ENCODE peak calls at places on chromosomes 4 and X, in nine cellular contexts. Y is trophoblast cell, R is mesenchymal stem cell, C is PC-3, H is hepatocyte, L is A549, K is DND-41, W is IMR-90, A is neural progenitor cell. X is an unnamed sample. For H3K4me1, the result is how much of the 10 kb centered on the place peaks cover.

GRCh38 chr4:95285797-95286196 is 263.0 kb downstream of the UNC5C start:
- DNase-seq in L (no peak), Y (no peak), A (no peak), H (no peak), R (no peak), K (no peak), W (no peak), C (no peak), X (no peak)

GRCh38 chr4:150080335-150080734 is 2.1 kb downstream of the DCLK2 start:
- DNase-seq in R (peak), H (no peak), Y (peak), L (no peak), A (no peak), K (no peak), C (no peak), W (peak), X (no peak)

GRCh38 chr4:125739760-125740159 is 425.0 kb downstream of the FAT4 start:
- DNase-seq in A (no peak), Y (no peak), R (peak), W (peak), C (no peak), L (no peak), K (no peak), H (no peak), X (peak)

GRCh38 chr4:165874799-165875371 is 1.8 kb downstream of the TLL1 start:
- DNase-seq in C (peak), Y (peak), H (peak), W (no peak), L (peak), A (peak), R (peak), K (no peak), X (no peak)

GRCh38 chrX:51893931-51894696 is 691 bp downstream of the MAGED1 start:
- DNase-seq in W (peak), R (peak), C (peak), L (peak), K (peak), Y (no peak), H (peak), A (peak), X (no peak)

GRCh38 chr4:146124023-146124680 is 51.4 kb upstream of the LSM6 start:
- DNase-seq in L (no peak), C (no peak), R (no peak), H (no peak), K (no peak), A (peak), W (peak), Y (no peak), X (no peak)

GRCh38 chr4:25235401-25235800 is 1.6 kb downstream of the PI4K2B start:
- DNase-seq in Y (no peak), A (no peak), L (no peak), R (no peak), W (no peak), C (no peak), K (no peak), H (no peak), X (no peak)

GRCh38 chrX:132023117-132023895 is at the start of gene STK26:
- DNase-seq in R (peak), C (peak), K (peak), W (no peak), H (peak), L (peak), Y (peak), A (peak), X (peak)

GRCh38 chr4:79176351-79176750 is 149.5 kb downstream of the NAA11 start:
- DNase-seq in R (no peak), A (no peak), W (no peak), Y (no peak), H (no peak), L (no peak), K (no peak), C (no peak), X (no peak)

GRCh38 chrX:130825509-130825908 is 77.5 kb downstream of the ENOX2 start:
- DNase-seq in Y (no peak), H (no peak), W (no peak), K (no peak), L (no peak), C (no peak), R (no peak), A (no peak), X (no peak)

GRCh38 chrX:53594354-53594753 is 92.2 kb downstream of the HUWE1 start:
- DNase-seq in C (no peak), A (no peak), R (peak), H (no peak), W (peak), Y (no peak), K (no peak), L (no peak), X (peak)

GRCh38 chrX:68570598-68570997 is 71.7 kb downstream of the YIPF6 start:
- DNase-seq in K (no peak), C (peak), L (no peak), A (no peak), W (no peak), R (no peak), Y (no peak), H (no peak), X (no peak)

GRCh38 chrX:41381685-41382084 is 47.7 kb downstream of the DDX3X start:
- DNase-seq in Y (peak), C (peak), W (peak), A (peak), H (peak), K (no peak), L (peak), R (peak), X (peak)

GRCh38 chr4:152172146-152172545 is 363.7 kb downstream of the FBXW7 start:
- DNase-seq in H (no peak), Y (no peak), K (no peak), W (no peak), C (no peak), L (no peak), A (no peak), R (no peak), X (no peak)

GRCh38 chrX:150696836-150697235 is 3.6 kb downstream of the MTMR1 start:
- DNase-seq in C (no peak), W (no peak), R (no peak), K (peak), A (no peak), Y (no peak), H (no peak), L (no peak), X (no peak)

GRCh38 chr4:67167849-67168248 is 377.5 kb downstream of the CENPC start:
- DNase-seq in A (no peak), R (no peak), H (no peak), L (no peak), K (no peak), C (no peak), W (no peak), Y (no peak), X (no peak)

GRCh38 chr4:140609548-140610425 is 41.0 kb upstream of the UCP1 start:
- DNase-seq in L (peak), C (peak), Y (no peak), A (peak), W (peak), K (no peak), H (peak), R (peak), X (peak)

GRCh38 chr4:110628321-110629213 is 5.7 kb upstream of the PITX2 start:
- DNase-seq in A (peak), C (no peak), Y (no peak), R (peak), K (no peak), W (no peak), H (no peak), L (no peak), X (no peak)

GRCh38 chrX:38929966-38930421 is 128.7 kb downstream of the MID1IP1 start:
- DNase-seq in A (no peak), C (peak), Y (no peak), R (peak), L (no peak), K (peak), H (no peak), W (peak), X (peak)

GRCh38 chrX:154321152-154321551 is 25.6 kb downstream of the TKTL1 start:
- DNase-seq in K (no peak), H (no peak), A (no peak), L (no peak), W (no peak), Y (no peak), R (no peak), C (no peak), X (no peak)

GRCh38 chr4:16729361-16729760 is 169.1 kb downstream of the LDB2 start:
- DNase-seq in L (no peak), K (no peak), R (no peak), C (no peak), A (no peak), Y (no peak), H (no peak), W (no peak), X (no peak)

GRCh38 chrX:3728454-3728853 is 15.0 kb upstream of the PRKX start:
- DNase-seq in A (no peak), R (no peak), H (no peak), W (peak), C (no peak), K (no peak), L (no peak), Y (no peak), X (peak)

GRCh38 chr4:2258091-2259035 is 3.5 kb downstream of the MXD4 start:
- DNase-seq in C (no peak), H (no peak), Y (no peak), A (no peak), R (no peak), W (no peak), L (no peak), K (no peak), X (no peak)

GRCh38 chr4:100497729-100498250 is 20.0 kb downstream of the EMCN start:
- DNase-seq in R (no peak), K (no peak), W (peak), C (no peak), A (no peak), H (no peak), L (no peak), Y (no peak), X (peak)

GRCh38 chrX:1720826-1721225 is 106.0 kb downstream of the ASMT start:
- DNase-seq in H (no peak), C (no peak), K (no peak), W (no peak), A (no peak), R (no peak), Y (no peak), L (no peak), X (no peak)

GRCh38 chrX:119155416-119156035 is 27.9 kb upstream of the KIAA1210 start:
- DNase-seq in A (no peak), W (peak), C (peak), H (peak), L (peak), Y (no peak), R (peak), K (no peak), X (peak)

GRCh38 chr4:177242651-177243296 is 66.9 kb upstream of the NEIL3 start:
- DNase-seq in A (no peak), K (peak), R (no peak), Y (no peak), H (no peak), C (no peak), L (no peak), W (peak), X (peak)

GRCh38 chrX:42837747-42838146 is 59.8 kb upstream of the PPP1R2C start:
- DNase-seq in R (no peak), H (no peak), C (no peak), L (no peak), A (no peak), W (no peak), Y (no peak), K (no peak), X (no peak)

GRCh38 chr4:109434007-109434792 is 585 bp downstream of the SEC24B start:
- DNase-seq in H (peak), W (peak), K (peak), Y (no peak), A (peak), L (peak), R (peak), C (peak), X (peak)

GRCh38 chr4:96097040-96097607 is 257.2 kb downstream of the PDHA2 start:
- DNase-seq in Y (no peak), H (no peak), C (no peak), A (peak), K (peak), W (no peak), L (no peak), R (no peak), X (peak)

GRCh38 chr4:15695240-15695699 is 7.6 kb upstream of the BST1 start:
- DNase-seq in A (peak), L (peak), C (peak), Y (peak), K (no peak), R (peak), W (peak), H (no peak), X (peak)

GRCh38 chr4:103915224-103915869 is 195.6 kb upstream of the TACR3 start:
- DNase-seq in R (peak), W (no peak), H (peak), Y (no peak), A (peak), L (peak), C (peak), K (no peak), X (no peak)

GRCh38 chr4:17494833-17495232 is 17.1 kb downstream of the QDPR start:
- DNase-seq in A (no peak), K (no peak), W (no peak), R (no peak), L (no peak), H (no peak), C (no peak), Y (no peak), X (no peak)

GRCh38 chrX:118577041-118577440 is 81.4 kb downstream of the DOCK11 start:
- DNase-seq in W (no peak), R (no peak), Y (no peak), L (no peak), A (no peak), H (no peak), K (no peak), C (no peak), X (no peak)

GRCh38 chr4:185534850-185535761 is at the start of gene PDLIM3:
- DNase-seq in W (peak), C (no peak), Y (peak), L (no peak), R (peak), H (peak), K (no peak), A (peak), X (peak)

GRCh38 chr4:154807042-154807630 is 26.1 kb downstream of the RBM46 start:
- DNase-seq in L (peak), K (no peak), R (peak), Y (no peak), H (peak), A (peak), C (peak), W (peak), X (peak)

GRCh38 chrX:87338510-87338909 is 179.1 kb upstream of the KLHL4 start:
- DNase-seq in Y (no peak), A (peak), W (peak), C (peak), H (peak), L (peak), R (peak), K (no peak), X (no peak)

GRCh38 chr4:112517911-112518310 is 1.9 kb upstream of the NEUROG2 start:
- DNase-seq in K (no peak), W (no peak), C (no peak), R (no peak), H (no peak), Y (no peak), A (no peak), L (no peak), X (no peak)
- H3K4me1 ChIP-seq in K (under half), W (under half), C (under half), R (under half), H (under half), Y (under half), A (half or more), L (under half), X (under half)

DNA sequence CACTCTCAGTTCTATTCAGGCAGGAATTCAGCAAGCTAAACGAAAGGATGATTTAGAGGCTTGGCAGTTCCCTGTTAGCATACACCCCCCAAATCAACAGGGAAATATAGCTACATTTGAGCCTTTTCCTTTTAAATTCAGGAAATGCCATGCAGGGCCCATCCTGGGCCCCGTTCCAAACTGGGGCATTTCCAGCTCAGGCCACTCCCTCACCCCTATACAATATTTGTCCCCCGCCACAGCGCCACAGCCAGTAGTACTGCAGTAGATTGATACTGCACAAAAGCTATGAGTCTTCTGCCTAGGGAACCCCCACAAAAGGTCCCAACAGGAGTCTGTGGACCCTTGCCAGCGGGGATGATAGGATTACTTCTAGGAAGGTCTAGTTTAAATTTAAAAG is 102.0 kb upstream of the MAPK10 start:
- DNase-seq in H (no peak), K (no peak), L (no peak), W (no peak), A (no peak), Y (no peak), C (no peak), R (no peak), X (no peak)
- H3K4me2 ChIP-seq in H (no peak), K (no peak), L (no peak), W (no peak), A (no peak), Y (no peak), C (no peak), R (no peak), X (no peak)

GRCh38 chr4:1015746-1016145 is 4.3 kb downstream of the FGFRL1 start:
- DNase-seq in Y (no peak), L (no peak), C (no peak), K (no peak), R (no peak), H (no peak), A (no peak), W (no peak), X (no peak)
- H3K4me1 ChIP-seq in Y (under half), L (under half), C (under half), K (under half), R (half or more), H (under half), A (half or more), W (under half), X (under half)

GRCh38 chr4:122156819-122157218 is 4.7 kb downstream of the BLTP1 start:
- DNase-seq in A (no peak), L (no peak), C (no peak), K (no peak), H (no peak), W (peak), R (no peak), Y (no peak), X (no peak)

GRCh38 chr4:122151982-122152698 is at the start of gene BLTP1:
- DNase-seq in W (peak), K (peak), R (peak), C (peak), A (peak), L (peak), H (peak), Y (peak), X (peak)

GRCh38 chr4:122146652-122147051 is 5.5 kb upstream of the BLTP1 start:
- DNase-seq in A (no peak), K (no peak), C (no peak), L (no peak), H (no peak), W (no peak), Y (no peak), R (no peak), X (no peak)

GRCh38 chr4:122152699-122153328 is 683 bp downstream of the BLTP1 start:
- DNase-seq in K (peak), R (peak), W (peak), A (peak), C (peak), H (peak), L (peak), Y (peak), X (peak)

DNA sequence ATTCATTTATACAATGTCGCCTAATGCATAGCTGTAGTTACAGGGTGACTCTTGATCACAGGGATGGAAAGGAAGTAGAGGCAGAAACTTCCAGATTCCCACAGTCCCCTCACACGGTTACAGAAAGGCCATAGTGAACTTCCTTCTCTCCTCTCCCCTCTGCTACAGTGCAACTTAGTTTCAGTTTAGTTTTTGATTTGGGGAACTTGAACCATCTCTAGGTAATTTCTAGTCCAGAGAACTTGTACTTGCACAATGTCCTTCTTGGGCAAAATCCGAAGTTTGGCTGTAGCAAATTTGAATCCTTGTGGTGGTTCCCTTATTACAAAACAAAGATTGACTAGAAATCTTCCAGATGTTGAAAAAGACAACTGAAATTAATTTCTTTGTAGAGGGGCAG is 1.2 kb upstream of the BLTP1 start:
- DNase-seq in L (no peak), Y (no peak), A (no peak), R (no peak), H (no peak), C (no peak), K (no peak), W (no peak), X (no peak)
- H3K4me2 ChIP-seq in L (peak), Y (no peak), A (no peak), R (no peak), H (peak), C (no peak), K (peak), W (no peak), X (peak)

DNA sequence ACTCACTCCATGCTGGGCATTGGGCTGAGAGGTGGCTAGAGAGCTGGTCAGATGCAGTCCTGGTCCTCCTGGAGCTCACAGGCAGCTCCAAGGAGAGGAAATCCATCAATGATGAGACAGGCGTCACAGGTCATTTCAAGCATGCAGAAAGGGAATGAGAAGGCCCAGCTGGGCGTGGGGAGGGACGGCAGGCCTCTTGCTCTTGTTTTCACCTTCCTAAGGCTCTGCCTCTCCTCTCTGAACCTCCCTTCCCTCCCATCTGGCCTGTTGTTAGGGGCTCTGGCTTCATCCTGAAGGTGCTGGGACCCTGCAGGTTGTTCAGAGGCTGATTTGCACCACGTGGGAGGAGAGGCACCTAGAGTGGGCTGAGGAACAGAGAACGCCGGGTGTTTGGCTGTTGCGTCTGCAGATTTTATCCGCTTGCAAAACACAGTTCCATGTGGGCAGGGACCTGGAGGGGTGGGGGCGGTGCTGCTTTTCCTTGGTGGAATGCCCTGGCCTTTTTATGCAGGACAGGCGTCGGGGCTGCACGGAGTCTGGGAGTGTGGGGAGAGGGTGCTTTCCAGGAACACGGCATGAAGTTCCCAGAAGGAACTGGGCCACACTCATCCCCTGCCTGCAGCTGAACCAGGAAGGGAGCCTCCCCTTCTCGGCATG is 81.5 kb upstream of the PSAPL1 start:
- DNase-seq in R (no peak), W (no peak), C (no peak), Y (no peak), L (no peak), A (no peak), H (no peak), K (no peak), X (no peak)
- H3K4me1 ChIP-seq in R (under half), W (under half), C (under half), Y (under half), L (under half), A (under half), H (under half), K (under half), X (under half)

GRCh38 chr4:12495211-12495610 is 988.9 kb downstream of the RAB28 start:
- DNase-seq in Y (no peak), W (no peak), A (no peak), K (no peak), L (no peak), C (no peak), H (no peak), R (no peak), X (no peak)
- H3K4me2 ChIP-seq in Y (no peak), W (no peak), A (no peak), K (no peak), L (no peak), C (no peak), H (no peak), R (no peak), X (no peak)